ENCODE peak calls at places on chromosomes 16 and 17, in five cellular contexts. One of them, this sample, is unnamed.

GRCh38 chr17:63503330-63503685 is 19.9 kb upstream of the KCNH6 start:
- DNase-seq in AG10803: no peak
- DNase-seq in foreskin fibroblast: no peak
- DNase-seq in fibroblast of mammary gland: no peak
- DNase-seq in esophagus squamous epithelium: no peak
- DNase-seq in this sample: no peak

GRCh38 chr16:4404247-4404966 is 12.0 kb downstream of the CORO7 start:
- DNase-seq in esophagus squamous epithelium: no peak
- DNase-seq in AG10803: no peak
- DNase-seq in foreskin fibroblast: no peak
- DNase-seq in fibroblast of mammary gland: peak
- DNase-seq in this sample: no peak

GRCh38 chr16:454397-454940 is 29.0 kb downstream of the RAB11FIP3 start:
- DNase-seq in fibroblast of mammary gland: no peak
- DNase-seq in esophagus squamous epithelium: no peak
- DNase-seq in AG10803: no peak
- DNase-seq in foreskin fibroblast: no peak
- DNase-seq in this sample: no peak

GRCh38 chr17:48717367-48718161 is 4.8 kb downstream of the PRAC1 start:
- DNase-seq in esophagus squamous epithelium: no peak
- DNase-seq in fibroblast of mammary gland: no peak
- DNase-seq in foreskin fibroblast: no peak
- DNase-seq in AG10803: no peak
- DNase-seq in this sample: no peak

GRCh38 chr16:15502041-15502725 is 67.8 kb downstream of the BMERB1 start:
- DNase-seq in AG10803: peak
- DNase-seq in foreskin fibroblast: peak
- DNase-seq in esophagus squamous epithelium: no peak
- DNase-seq in fibroblast of mammary gland: peak
- DNase-seq in this sample: peak

GRCh38 chr16:85750021-85750826 is 672 bp downstream of the C16orf74 start:
- DNase-seq in AG10803: peak
- DNase-seq in fibroblast of mammary gland: no peak
- DNase-seq in esophagus squamous epithelium: no peak
- DNase-seq in foreskin fibroblast: peak
- DNase-seq in this sample: no peak

GRCh38 chr17:35555695-35556094 is 4.9 kb downstream of the SLFN14 start:
- DNase-seq in fibroblast of mammary gland: no peak
- DNase-seq in esophagus squamous epithelium: no peak
- DNase-seq in foreskin fibroblast: no peak
- DNase-seq in AG10803: no peak
- DNase-seq in this sample: no peak

GRCh38 chr16:88003316-88003715 is 52.1 kb downstream of the BANP start:
- DNase-seq in esophagus squamous epithelium: no peak
- DNase-seq in AG10803: no peak
- DNase-seq in foreskin fibroblast: no peak
- DNase-seq in fibroblast of mammary gland: no peak
- DNase-seq in this sample: no peak

GRCh38 chr17:1146551-1147265 is 33.1 kb downstream of the ABR start:
- DNase-seq in esophagus squamous epithelium: no peak
- DNase-seq in foreskin fibroblast: no peak
- DNase-seq in AG10803: no peak
- DNase-seq in fibroblast of mammary gland: no peak
- DNase-seq in this sample: no peak

GRCh38 chr17:82229686-82230626 is 1.1 kb downstream of the SLC16A3 start:
- DNase-seq in esophagus squamous epithelium: no peak
- DNase-seq in AG10803: no peak
- DNase-seq in fibroblast of mammary gland: no peak
- DNase-seq in foreskin fibroblast: no peak
- DNase-seq in this sample: no peak

GRCh38 chr16:70018254-70018653 is 67.1 kb downstream of the CLEC18A start:
- DNase-seq in fibroblast of mammary gland: peak
- DNase-seq in esophagus squamous epithelium: no peak
- DNase-seq in AG10803: peak
- DNase-seq in foreskin fibroblast: peak
- DNase-seq in this sample: no peak

GRCh38 chr17:80846932-80847331 is 144.7 kb upstream of the CHMP6 start:
- DNase-seq in foreskin fibroblast: no peak
- DNase-seq in esophagus squamous epithelium: no peak
- DNase-seq in fibroblast of mammary gland: no peak
- DNase-seq in AG10803: no peak
- DNase-seq in this sample: no peak

GRCh38 chr17:66355510-66355909 is 53.1 kb downstream of the PRKCA start:
- DNase-seq in AG10803: no peak
- DNase-seq in fibroblast of mammary gland: peak
- DNase-seq in foreskin fibroblast: no peak
- DNase-seq in esophagus squamous epithelium: no peak
- DNase-seq in this sample: no peak

GRCh38 chr17:9258115-9259020 is 237.1 kb downstream of the NTN1 start:
- DNase-seq in esophagus squamous epithelium: no peak
- DNase-seq in foreskin fibroblast: no peak
- DNase-seq in fibroblast of mammary gland: no peak
- DNase-seq in AG10803: no peak
- DNase-seq in this sample: no peak

GRCh38 chr16:983044-984030 is 1.8 kb downstream of the SOX8 start:
- DNase-seq in esophagus squamous epithelium: no peak
- DNase-seq in AG10803: no peak
- DNase-seq in fibroblast of mammary gland: no peak
- DNase-seq in foreskin fibroblast: no peak
- DNase-seq in this sample: no peak

GRCh38 chr17:39687546-39688474 is at the start of gene PGAP3:
- DNase-seq in AG10803: peak
- DNase-seq in fibroblast of mammary gland: peak
- DNase-seq in foreskin fibroblast: peak
- DNase-seq in esophagus squamous epithelium: no peak
- DNase-seq in this sample: peak
- TF ChIP-seq CTCF in AG10803: no peak
- TF ChIP-seq CTCF in fibroblast of mammary gland: no peak
- TF ChIP-seq CTCF in foreskin fibroblast: no peak
- TF ChIP-seq CTCF in esophagus squamous epithelium: no peak
- TF ChIP-seq CTCF in this sample: no peak

DNA sequence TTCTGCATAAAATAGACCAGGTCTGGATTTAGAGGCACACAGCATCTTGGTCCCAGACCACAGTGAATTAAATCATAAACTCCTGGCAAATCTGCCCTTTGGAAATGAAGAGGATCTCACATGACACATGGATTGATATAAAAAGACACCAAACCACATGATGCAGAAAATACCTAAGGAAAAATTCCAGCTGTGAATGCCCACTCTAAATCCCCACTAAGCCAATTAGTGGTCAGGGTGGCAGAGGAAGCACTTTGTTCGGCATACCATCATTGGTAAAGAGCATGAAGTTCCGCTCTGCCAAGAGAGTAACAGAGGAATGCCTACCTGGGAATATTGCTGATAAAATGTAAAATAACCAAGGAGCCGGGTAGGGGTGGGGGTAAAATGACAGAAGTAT is 32.4 kb upstream of the NOL11 start:
- DNase-seq in fibroblast of mammary gland: no peak
- DNase-seq in foreskin fibroblast: no peak
- DNase-seq in esophagus squamous epithelium: no peak
- DNase-seq in AG10803: no peak
- DNase-seq in this sample: no peak
- H3K4me3 ChIP-seq in fibroblast of mammary gland: no peak
- H3K4me3 ChIP-seq in foreskin fibroblast: no peak
- H3K4me3 ChIP-seq in esophagus squamous epithelium: no peak
- H3K4me3 ChIP-seq in AG10803: no peak
- H3K4me3 ChIP-seq in this sample: no peak

DNA sequence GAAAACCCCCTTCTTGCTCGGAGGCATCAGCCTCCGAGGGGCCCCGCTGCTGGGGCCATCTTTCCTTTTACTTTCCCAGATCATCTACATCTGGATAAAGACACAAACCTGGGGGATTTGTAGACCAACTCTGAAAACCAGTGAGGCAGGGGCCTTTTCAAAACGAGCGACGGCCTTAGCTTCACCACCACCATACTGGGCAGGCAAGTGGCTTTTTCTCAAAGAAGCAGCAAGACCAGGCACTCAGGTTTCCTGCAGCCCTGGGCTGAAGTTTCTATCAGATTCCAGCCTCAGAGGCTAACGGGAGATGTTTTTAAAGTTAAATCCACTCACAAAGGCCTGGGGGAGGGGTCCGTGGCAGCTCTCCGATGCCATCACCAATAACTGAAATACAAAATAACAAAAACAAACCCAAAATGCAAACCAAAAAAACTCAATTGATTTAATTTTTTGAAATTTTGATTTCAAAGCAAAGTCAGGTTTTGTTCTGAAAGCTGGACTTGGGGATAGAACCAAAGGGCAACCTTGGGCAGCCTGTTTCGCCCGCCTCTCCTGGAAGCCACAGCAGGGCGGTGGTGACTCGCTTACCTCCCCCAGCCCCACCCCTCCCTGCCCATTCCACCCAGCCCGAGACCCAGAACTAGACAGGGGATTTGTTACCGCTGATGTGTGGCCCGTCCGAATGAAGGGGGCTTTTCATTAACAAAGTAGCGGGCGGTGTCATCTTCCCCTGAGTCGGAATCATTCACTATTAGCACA is 55.8 kb downstream of the SALL1 start:
- DNase-seq in fibroblast of mammary gland: no peak
- DNase-seq in foreskin fibroblast: no peak
- DNase-seq in esophagus squamous epithelium: no peak
- DNase-seq in AG10803: no peak
- DNase-seq in this sample: no peak
- TF ChIP-seq CTCF in fibroblast of mammary gland: no peak
- TF ChIP-seq CTCF in foreskin fibroblast: no peak
- TF ChIP-seq CTCF in esophagus squamous epithelium: no peak
- TF ChIP-seq CTCF in AG10803: no peak
- TF ChIP-seq CTCF in this sample: no peak

GRCh38 chr17:74296548-74296936 is 22.5 kb downstream of the DNAI2 start:
- DNase-seq in AG10803: peak
- DNase-seq in esophagus squamous epithelium: no peak
- DNase-seq in fibroblast of mammary gland: peak
- DNase-seq in foreskin fibroblast: peak
- DNase-seq in this sample: no peak
- H3K4me3 ChIP-seq in AG10803: no peak
- H3K4me3 ChIP-seq in esophagus squamous epithelium: no peak
- H3K4me3 ChIP-seq in fibroblast of mammary gland: no peak
- H3K4me3 ChIP-seq in foreskin fibroblast: no peak
- H3K4me3 ChIP-seq in this sample: no peak

GRCh38 chr16:56401482-56401881 is 23.9 kb downstream of the AMFR start:
- DNase-seq in AG10803: no peak
- DNase-seq in foreskin fibroblast: no peak
- DNase-seq in esophagus squamous epithelium: no peak
- DNase-seq in fibroblast of mammary gland: no peak
- DNase-seq in this sample: no peak
- TF ChIP-seq CTCF in AG10803: peak
- TF ChIP-seq CTCF in foreskin fibroblast: peak
- TF ChIP-seq CTCF in esophagus squamous epithelium: no peak
- TF ChIP-seq CTCF in fibroblast of mammary gland: peak
- TF ChIP-seq CTCF in this sample: peak

This sample was measured in retinal pigment epithelial cell.